ENCODE peak calls at places on chromosomes 7 and 10, in five cellular contexts. Q is body of pancreas; E is endothelial cell of umbilical vein; D is CD8-positive, alpha-beta T cell; F is esophagus squamous epithelium. K is an unnamed sample. For H3K9me3, the result is how much of the 10 kb centered on the place peaks cover.

GRCh38 chr10:22437620-22438588 is 92.6 kb downstream of the SPAG6 start:
- DNase-seq in Q (no peak), E (no peak), D (no peak), F (no peak), K (no peak)

GRCh38 chr10:92747600-92747999 is 57.8 kb downstream of the HHEX start:
- DNase-seq in Q (no peak), E (no peak), D (no peak), F (no peak), K (no peak)

GRCh38 chr7:83040454-83040853 is 122.2 kb downstream of the PCLO start:
- DNase-seq in Q (no peak), E (no peak), D (no peak), F (no peak), K (no peak)

GRCh38 chr7:150737265-150738055 is at the start of gene GIMAP5:
- DNase-seq in Q (no peak), E (peak), D (no peak), F (no peak), K (no peak)

GRCh38 chr10:16819436-16819835 is 2.2 kb upstream of the RSU1 start:
- DNase-seq in Q (no peak), E (no peak), D (no peak), F (no peak), K (no peak)

GRCh38 chr10:3122486-3123205 is 49.9 kb downstream of the PITRM1 start:
- DNase-seq in Q (no peak), E (no peak), D (no peak), F (no peak), K (no peak)

GRCh38 chr10:15856328-15857000 is 3.8 kb downstream of the MINDY3 start:
- DNase-seq in Q (no peak), E (no peak), D (no peak), F (no peak), K (no peak)

GRCh38 chr10:43671659-43672555 is 23.2 kb upstream of the ZNF32 start:
- DNase-seq in Q (peak), E (peak), D (no peak), F (no peak), K (no peak)

GRCh38 chr7:13042605-13043236 is 355.3 kb downstream of the ARL4A start:
- DNase-seq in Q (no peak), E (no peak), D (no peak), F (no peak), K (no peak)

GRCh38 chr7:158345731-158346130 is 241.9 kb downstream of the PTPRN2 start:
- DNase-seq in Q (no peak), E (no peak), D (no peak), F (no peak), K (no peak)
- H3K9me3 ChIP-seq in Q (under half), E (under half), D (under half), F (under half), K (half or more)

DNA sequence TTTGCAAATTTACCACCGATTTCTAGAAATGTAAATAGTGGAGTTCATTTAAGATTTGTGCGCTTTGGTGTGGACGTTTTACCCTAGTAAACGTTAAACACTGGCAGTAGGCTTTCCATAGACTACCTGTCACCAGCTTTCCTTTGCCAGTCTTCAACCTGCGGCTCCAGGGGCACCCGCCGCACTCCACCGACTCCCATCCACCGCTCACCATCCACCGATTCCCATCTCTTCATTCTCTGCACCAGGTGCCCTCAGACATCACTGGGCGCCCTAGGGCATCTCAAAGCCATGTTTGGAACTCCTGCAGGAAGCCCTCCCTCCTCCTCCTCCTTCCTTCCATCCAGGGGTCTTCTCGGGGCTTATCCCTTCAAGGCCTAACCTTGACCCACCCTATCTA is 1.4 kb upstream of the AP5Z1 start:
- DNase-seq in Q (no peak), E (no peak), D (no peak), F (no peak), K (no peak)
- H3K4me3 ChIP-seq in Q (no peak), E (no peak), D (no peak), F (no peak), K (no peak)

GRCh38 chr7:17915796-17916195 is 24.5 kb downstream of the SNX13 start:
- DNase-seq in Q (no peak), E (no peak), D (no peak), F (no peak), K (no peak)
- TF ChIP-seq CTCF in Q (no peak), E (no peak), D (no peak), F (no peak), K (no peak)

GRCh38 chr7:56479136-56479535 is 362.9 kb upstream of the NUPR2 start:
- DNase-seq in Q (no peak), E (no peak), D (no peak), F (no peak), K (no peak)

GRCh38 chr7:56483153-56483552 is 366.9 kb upstream of the NUPR2 start:
- DNase-seq in Q (no peak), E (no peak), D (no peak), F (no peak), K (no peak)

GRCh38 chr7:56479748-56480147 is 363.5 kb upstream of the NUPR2 start:
- DNase-seq in Q (no peak), E (no peak), D (no peak), F (no peak), K (no peak)

DNA sequence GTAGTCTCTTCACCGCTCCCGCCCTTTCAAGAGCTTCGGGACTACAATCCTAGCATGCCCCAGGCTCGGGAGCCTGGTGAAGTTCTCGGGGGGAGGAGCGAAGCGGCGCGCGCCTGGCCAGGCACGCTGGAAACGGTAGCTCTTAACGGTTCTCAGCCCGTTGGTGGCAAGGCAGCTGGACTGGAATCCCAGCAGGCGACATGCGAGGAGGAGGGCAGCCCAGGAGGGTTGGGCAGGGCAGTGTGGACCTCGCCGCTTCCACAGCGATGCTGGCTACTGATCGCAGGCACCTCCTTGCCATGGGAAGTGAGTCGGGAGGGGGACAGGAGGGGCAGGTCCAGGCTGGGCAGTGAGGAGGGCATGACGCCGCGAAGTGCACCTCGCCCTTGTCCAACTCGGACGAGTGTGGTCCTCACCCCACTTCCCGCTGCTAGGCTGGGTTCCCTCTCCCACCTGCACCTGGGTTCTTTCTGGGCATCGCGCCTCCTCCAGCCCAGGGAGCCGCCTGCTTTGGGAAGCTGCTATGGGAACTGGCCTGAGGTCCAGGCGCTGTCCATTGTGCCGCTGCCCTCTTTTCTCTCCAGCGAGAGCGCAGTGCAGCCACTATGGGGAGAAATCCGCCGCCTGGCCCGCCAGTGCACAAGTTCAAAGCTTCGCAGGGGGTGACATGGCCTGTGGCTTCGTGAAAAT is 367.8 kb upstream of the NUPR2 start:
- DNase-seq in Q (no peak), E (no peak), D (no peak), F (no peak), K (no peak)
- H3K9me3 ChIP-seq in Q (under half), E (under half), D (under half), F (half or more), K (under half)

DNA sequence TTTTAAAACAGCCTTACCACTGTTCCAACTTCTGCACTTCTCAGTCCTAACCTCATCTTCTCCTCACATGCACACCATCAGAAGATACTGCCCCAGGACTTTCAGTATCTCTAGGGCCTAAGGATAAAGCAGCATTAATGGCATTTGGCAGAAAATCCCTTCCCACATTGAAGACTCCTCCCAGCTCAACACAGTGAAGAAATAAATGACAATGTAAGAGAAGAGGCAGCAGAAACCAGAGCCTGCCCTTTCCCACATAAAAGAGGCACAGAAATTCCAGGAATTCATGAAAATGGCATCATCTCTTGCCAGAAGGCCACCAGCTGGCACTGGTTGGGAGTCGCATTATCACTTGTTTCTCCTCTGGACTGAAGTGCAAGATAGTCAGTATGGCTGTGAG is 3.7 kb downstream of the GCC1 start:
- DNase-seq in Q (no peak), E (no peak), D (no peak), F (no peak), K (no peak)
- H3K4me3 ChIP-seq in Q (no peak), E (no peak), D (no peak), F (no peak), K (no peak)

GRCh38 chr7:129567377-129567776 is 44.1 kb upstream of the NRF1 start:
- DNase-seq in Q (no peak), E (no peak), D (no peak), F (no peak), K (no peak)
- TF ChIP-seq CTCF in Q (no peak), E (no peak), D (no peak), F (no peak), K (no peak)

DNA sequence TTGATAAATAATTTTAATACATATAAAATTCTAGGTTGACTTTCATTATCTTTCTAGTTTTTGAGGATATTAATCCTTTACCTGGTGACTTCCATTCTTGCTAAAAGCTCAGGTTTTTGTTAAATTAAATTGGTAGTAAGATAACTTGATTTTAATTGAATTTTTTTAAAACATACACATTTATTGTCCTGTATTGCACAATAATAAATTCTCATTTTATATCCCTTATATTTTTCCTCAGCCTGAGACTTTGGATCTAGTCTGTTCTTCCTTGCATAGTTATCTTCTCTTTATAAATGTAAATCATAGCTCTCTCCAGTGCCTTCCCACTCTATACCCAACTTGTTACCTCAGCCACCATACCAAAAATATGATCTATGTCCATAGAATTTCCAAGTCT is 212.9 kb upstream of the CNTNAP2 start:
- DNase-seq in Q (no peak), E (no peak), D (no peak), F (no peak), K (no peak)
- H3K9me3 ChIP-seq in Q (under half), E (under half), D (under half), F (under half), K (under half)

GRCh38 chr10:98029149-98030092 is 1.0 kb downstream of the CRTAC1 start:
- DNase-seq in Q (no peak), E (no peak), D (no peak), F (no peak), K (no peak)
- H3K4me3 ChIP-seq in Q (no peak), E (no peak), D (no peak), F (peak), K (no peak)

DNA sequence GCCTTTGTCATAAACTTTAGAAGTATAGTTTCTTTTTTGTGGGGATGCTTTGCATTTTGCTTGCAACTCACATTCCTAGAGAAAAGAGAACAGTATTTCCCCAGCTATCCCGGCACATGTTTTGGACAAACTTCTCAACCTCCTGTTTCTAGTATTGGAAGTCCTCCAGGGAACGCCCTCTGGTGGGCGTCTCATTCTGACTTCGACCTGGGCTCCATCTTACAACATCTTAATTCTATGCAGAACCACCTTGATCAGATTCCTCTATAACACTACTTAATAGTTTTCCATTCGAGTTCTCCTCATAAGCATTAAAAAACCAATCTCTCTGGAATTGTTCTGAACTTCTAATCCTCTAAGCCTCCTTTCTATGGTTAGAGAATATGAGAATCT is 139.5 kb upstream of the FZD8 start:
- DNase-seq in Q (no peak), E (peak), D (no peak), F (no peak), K (no peak)
- TF ChIP-seq CTCF in Q (no peak), E (peak), D (no peak), F (no peak), K (peak)

DNA sequence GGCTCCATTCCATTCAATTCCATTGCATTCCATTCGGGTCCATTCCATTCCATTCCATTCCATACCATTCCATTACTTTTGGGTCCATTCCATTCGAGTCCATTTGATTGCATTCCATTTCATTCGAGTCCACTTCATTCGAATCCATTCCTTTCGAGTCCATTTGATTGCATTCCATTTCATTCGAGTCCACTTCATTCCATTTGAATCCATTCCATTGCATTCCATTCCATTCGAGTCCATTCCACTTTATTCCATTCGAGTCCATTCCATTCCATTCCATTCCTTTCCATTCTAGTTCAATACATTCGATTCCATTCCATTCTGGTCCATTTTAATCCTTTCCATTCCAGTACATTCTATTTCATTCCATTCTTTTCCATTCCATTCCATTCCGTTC is 334.0 kb downstream of the ZNF33B start:
- DNase-seq in Q (no peak), E (peak), D (no peak), F (no peak), K (peak)
- H3K9me3 ChIP-seq in Q (under half), E (half or more), D (under half), F (half or more), K (half or more)

K was measured in AG04450.